ENCODE peak calls at places on chromosome 21, in four cellular contexts. I is HepG2, L is GM12878, H is K562. P is an unnamed sample.

GRCh38 chr21:38267991-38268858 is 11.4 kb downstream of the KCNJ15 start:
- DNase-seq in I (no peak), L (peak), H (no peak), P (no peak)

GRCh38 chr21:27406297-27407009 is 439.6 kb upstream of the ADAMTS5 start:
- DNase-seq in I (no peak), L (no peak), H (no peak), P (no peak)

GRCh38 chr21:28833181-28833580 is 159.5 kb downstream of the LTN1 start:
- DNase-seq in I (no peak), L (no peak), H (no peak), P (no peak)

GRCh38 chr21:38789275-38789674 is 16.5 kb upstream of the ETS2 start:
- DNase-seq in I (no peak), L (no peak), H (no peak), P (no peak)

GRCh38 chr21:28605138-28605537 is 387.5 kb downstream of the LTN1 start:
- DNase-seq in I (no peak), L (no peak), H (no peak), P (no peak)

GRCh38 chr21:29360799-29361765 is 62.4 kb downstream of the BACH1 start:
- DNase-seq in I (no peak), L (no peak), H (no peak), P (no peak)

GRCh38 chr21:46610018-46610701 is 5.3 kb upstream of the S100B start:
- DNase-seq in I (no peak), L (no peak), H (no peak), P (no peak)

GRCh38 chr21:26751305-26751704 is 93.9 kb downstream of the ADAMTS1 start:
- DNase-seq in I (no peak), L (no peak), H (no peak), P (no peak)

GRCh38 chr21:39022901-39023693 is 160.2 kb downstream of the PSMG1 start:
- DNase-seq in I (peak), L (no peak), H (peak), P (no peak)

GRCh38 chr21:28893687-28894086 is 99.0 kb downstream of the LTN1 start:
- DNase-seq in I (no peak), L (no peak), H (peak), P (no peak)

GRCh38 chr21:14956826-14957225 is 108.0 kb downstream of the NRIP1 start:
- DNase-seq in I (no peak), L (no peak), H (no peak), P (no peak)

GRCh38 chr21:29164330-29164942 is 34.0 kb downstream of the MAP3K7CL start:
- DNase-seq in I (peak), L (no peak), H (peak), P (peak)

GRCh38 chr21:38759286-38759872 is 46.4 kb upstream of the ETS2 start:
- DNase-seq in I (no peak), L (no peak), H (no peak), P (no peak)

GRCh38 chr21:29332461-29333354 is 34.0 kb downstream of the BACH1 start:
- DNase-seq in I (no peak), L (no peak), H (no peak), P (no peak)

GRCh38 chr21:14713109-14713508 is 167.0 kb upstream of the SAMSN1 start:
- DNase-seq in I (no peak), L (no peak), H (no peak), P (no peak)

GRCh38 chr21:18318156-18318555 is 73.5 kb downstream of the CHODL start:
- DNase-seq in I (no peak), L (no peak), H (no peak), P (no peak)

GRCh38 chr21:35294231-35294898 is 245.3 kb upstream of the RUNX1 start:
- DNase-seq in I (no peak), L (no peak), H (no peak), P (peak)

GRCh38 chr21:35548904-35549615 is 500.0 kb upstream of the RUNX1 start:
- DNase-seq in I (no peak), L (no peak), H (no peak), P (no peak)

GRCh38 chr21:38984982-38985422 is 179.3 kb downstream of the ETS2 start:
- DNase-seq in I (no peak), L (no peak), H (no peak), P (no peak)

GRCh38 chr21:38938343-38938742 is 132.6 kb downstream of the ETS2 start:
- DNase-seq in I (no peak), L (no peak), H (no peak), P (no peak)

GRCh38 chr21:18522181-18522771 is 118.7 kb upstream of the TMPRSS15 start:
- DNase-seq in I (no peak), L (no peak), H (no peak), P (no peak)

GRCh38 chr21:46643379-46644177 is 8.1 kb downstream of the PRMT2 start:
- DNase-seq in I (no peak), L (no peak), H (no peak), P (no peak)

GRCh38 chr21:29376556-29376955 is 77.8 kb downstream of the BACH1 start:
- DNase-seq in I (peak), L (no peak), H (peak), P (peak)

GRCh38 chr21:34535886-34536285 is 23.9 kb upstream of the KCNE1 start:
- DNase-seq in I (no peak), L (no peak), H (no peak), P (no peak)

GRCh38 chr21:9767592-9768375 is 753.6 kb upstream of the TPTE start:
- DNase-seq in I (no peak), L (no peak), H (peak), P (no peak)

GRCh38 chr21:38787461-38788274 is 18.1 kb upstream of the ETS2 start:
- DNase-seq in I (peak), L (no peak), H (peak), P (peak)

GRCh38 chr21:16419188-16419874 is 689.5 kb downstream of the USP25 start:
- DNase-seq in I (peak), L (no peak), H (no peak), P (no peak)

GRCh38 chr21:34884346-34884929 is 164.7 kb downstream of the RUNX1 start:
- DNase-seq in I (no peak), L (no peak), H (no peak), P (no peak)

GRCh38 chr21:34830386-34831140 is 161.8 kb downstream of the CLIC6 start:
- DNase-seq in I (no peak), L (no peak), H (no peak), P (no peak)

GRCh38 chr21:39153373-39153772 is 29.9 kb downstream of the PSMG1 start:
- DNase-seq in I (no peak), L (no peak), H (peak), P (no peak)

DNA sequence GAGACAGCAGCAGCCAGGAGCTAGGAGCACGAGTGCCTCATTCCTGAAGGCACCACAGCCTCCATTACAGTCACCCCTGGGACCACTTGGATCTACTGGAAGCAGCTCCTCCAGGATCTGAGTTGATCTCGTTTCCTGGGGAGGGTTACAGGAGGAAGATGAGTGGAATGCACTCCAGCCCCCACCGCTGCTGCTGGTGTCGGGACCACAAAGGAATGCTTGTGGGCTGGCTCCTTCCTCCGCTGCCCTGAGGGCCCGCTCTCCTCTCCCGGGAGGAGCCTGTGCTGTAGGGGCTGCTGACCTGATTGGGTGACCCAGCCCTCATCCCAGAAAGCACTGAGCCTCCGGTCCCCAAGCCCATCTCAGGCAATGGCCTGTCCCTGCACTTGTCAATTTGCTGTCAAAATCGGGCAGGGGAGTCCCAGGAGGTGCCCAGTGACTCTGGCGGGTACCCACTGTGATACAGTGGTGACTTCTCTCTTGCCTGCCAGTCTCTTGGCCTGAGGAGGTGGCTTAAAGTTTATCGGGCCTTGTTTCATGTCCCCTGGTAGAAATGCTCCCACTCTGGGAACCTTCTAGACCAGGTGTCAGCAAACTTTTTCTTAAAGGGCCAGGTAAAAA is 23.1 kb downstream of the IL10RB start:
- DNase-seq in I (no peak), L (no peak), H (no peak), P (no peak)
- H2AFZ ChIP-seq in I (no peak), L (no peak), H (no peak), P (no peak)

DNA sequence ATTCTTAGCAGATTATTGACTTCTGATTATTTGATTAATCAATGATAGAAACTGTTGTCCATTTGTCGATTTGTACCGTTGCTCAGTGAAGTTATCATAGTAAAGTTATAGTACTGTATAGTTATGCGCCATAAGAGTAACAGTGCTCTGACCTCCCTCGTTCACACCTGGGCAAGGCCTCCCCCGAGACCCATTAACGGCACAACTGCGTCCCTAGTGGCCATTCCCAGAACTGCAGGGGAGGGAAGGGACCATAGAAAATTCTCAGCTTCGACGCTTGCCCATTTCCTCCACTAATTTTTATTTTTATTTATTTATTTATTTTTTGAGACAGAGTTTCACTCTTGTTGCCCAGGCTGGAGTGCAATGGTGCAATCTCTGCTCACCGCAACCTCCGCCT is 334.4 kb downstream of the DSCAM start:
- DNase-seq in I (no peak), L (no peak), H (peak), P (no peak)
- TF ChIP-seq ZBTB33 in I (no peak), L (no peak), H (no peak), P (no peak)

GRCh38 chr21:43957629-43958362 is 54.3 kb upstream of the TRAPPC10 start:
- DNase-seq in I (no peak), L (peak), H (no peak), P (no peak)

GRCh38 chr21:43956019-43956666 is 56.0 kb upstream of the TRAPPC10 start:
- DNase-seq in I (no peak), L (no peak), H (no peak), P (no peak)

GRCh38 chr21:43957128-43957571 is 55.0 kb upstream of the TRAPPC10 start:
- DNase-seq in I (no peak), L (no peak), H (no peak), P (no peak)

GRCh38 chr21:43954896-43955295 is 57.2 kb upstream of the TRAPPC10 start:
- DNase-seq in I (no peak), L (no peak), H (no peak), P (no peak)

DNA sequence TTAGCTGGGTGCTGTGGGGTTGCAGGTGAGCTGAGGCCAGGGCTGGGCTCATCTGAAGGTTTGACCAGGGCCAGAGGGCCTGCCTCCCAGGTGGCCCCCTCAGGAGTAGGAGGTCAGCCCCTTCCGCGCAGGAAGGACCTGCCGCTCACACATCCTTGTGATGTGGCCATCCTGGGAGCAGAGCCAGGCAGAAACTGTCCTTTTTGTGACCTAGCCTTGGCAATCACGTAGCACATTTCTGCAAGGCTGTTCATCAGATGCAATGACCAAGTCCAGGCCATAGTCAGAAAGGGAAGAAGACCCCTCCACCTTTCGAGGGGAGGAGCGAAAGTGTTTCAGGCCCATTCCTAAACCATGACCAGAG is 55.5 kb upstream of the TRAPPC10 start:
- DNase-seq in I (no peak), L (no peak), H (no peak), P (no peak)
- TF ChIP-seq ATF3 in I (no peak), L (no peak), H (no peak), P (no peak)

GRCh38 chr21:36915014-36915700 is 51.3 kb downstream of the HLCS start:
- DNase-seq in I (no peak), L (no peak), H (no peak), P (no peak)

GRCh38 chr21:36914244-36915013 is 52.0 kb downstream of the HLCS start:
- DNase-seq in I (no peak), L (no peak), H (no peak), P (no peak)

GRCh38 chr21:36910581-36911307 is 55.7 kb downstream of the HLCS start:
- DNase-seq in I (no peak), L (no peak), H (no peak), P (no peak)

GRCh38 chr21:36915701-36916075 is 50.8 kb downstream of the HLCS start:
- DNase-seq in I (no peak), L (no peak), H (no peak), P (no peak)

DNA sequence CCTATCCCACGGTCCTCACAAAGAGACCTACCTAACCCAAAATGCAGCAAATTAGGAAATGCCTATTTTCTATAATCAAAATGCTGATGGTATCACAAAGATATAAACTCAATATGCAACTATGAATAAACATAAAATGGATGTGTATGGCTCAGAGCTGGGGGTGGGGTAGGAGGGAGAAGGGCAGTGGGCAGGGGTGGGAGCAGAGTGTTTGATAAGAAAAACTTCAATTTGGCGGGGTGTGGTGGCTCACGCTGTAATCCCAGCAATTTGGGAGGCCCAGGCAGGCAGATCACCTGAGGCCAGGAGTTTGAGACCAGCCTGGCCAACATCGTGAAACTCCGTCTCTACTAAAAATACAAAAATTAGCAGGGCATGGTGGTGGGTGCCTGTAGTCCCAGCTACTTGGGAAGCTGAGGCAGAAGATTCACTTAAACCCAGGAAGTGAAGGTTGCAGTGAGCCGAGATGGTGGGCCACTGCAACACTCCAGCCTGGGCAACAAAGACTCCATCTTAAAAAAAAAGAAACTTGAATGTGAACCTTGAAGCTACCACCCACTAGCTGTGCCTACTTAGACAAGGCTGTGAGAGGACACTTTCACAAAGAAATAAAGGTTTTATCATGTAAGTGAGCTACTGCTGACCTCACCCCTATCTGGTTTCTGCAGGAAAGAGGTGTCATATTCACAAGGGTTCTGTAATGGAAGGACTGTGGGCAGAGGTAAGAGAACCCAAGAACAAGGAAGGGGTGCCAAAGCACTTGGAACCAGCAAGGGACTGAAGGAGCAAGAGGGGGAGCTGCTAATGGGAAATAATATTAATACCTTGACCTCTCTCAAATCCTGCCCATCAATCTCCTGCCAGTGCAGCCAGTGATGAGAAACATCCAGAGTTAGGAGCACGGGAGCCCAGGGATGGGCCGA is 53.0 kb downstream of the HLCS start:
- DNase-seq in I (no peak), L (no peak), H (no peak), P (no peak)
- H2AFZ ChIP-seq in I (no peak), L (no peak), H (no peak), P (no peak)

GRCh38 chr21:33109574-33110339 is 39.8 kb downstream of the OLIG1 start:
- DNase-seq in I (no peak), L (no peak), H (no peak), P (no peak)
- TF ChIP-seq ZBTB33 in I (no peak), L (no peak), H (no peak), P (no peak)

GRCh38 chr21:44736291-44737004 is 25.1 kb upstream of the TSPEAR start:
- DNase-seq in I (peak), L (no peak), H (no peak), P (no peak)
- TF ChIP-seq ATF3 in I (no peak), L (no peak), H (no peak), P (no peak)

DNA sequence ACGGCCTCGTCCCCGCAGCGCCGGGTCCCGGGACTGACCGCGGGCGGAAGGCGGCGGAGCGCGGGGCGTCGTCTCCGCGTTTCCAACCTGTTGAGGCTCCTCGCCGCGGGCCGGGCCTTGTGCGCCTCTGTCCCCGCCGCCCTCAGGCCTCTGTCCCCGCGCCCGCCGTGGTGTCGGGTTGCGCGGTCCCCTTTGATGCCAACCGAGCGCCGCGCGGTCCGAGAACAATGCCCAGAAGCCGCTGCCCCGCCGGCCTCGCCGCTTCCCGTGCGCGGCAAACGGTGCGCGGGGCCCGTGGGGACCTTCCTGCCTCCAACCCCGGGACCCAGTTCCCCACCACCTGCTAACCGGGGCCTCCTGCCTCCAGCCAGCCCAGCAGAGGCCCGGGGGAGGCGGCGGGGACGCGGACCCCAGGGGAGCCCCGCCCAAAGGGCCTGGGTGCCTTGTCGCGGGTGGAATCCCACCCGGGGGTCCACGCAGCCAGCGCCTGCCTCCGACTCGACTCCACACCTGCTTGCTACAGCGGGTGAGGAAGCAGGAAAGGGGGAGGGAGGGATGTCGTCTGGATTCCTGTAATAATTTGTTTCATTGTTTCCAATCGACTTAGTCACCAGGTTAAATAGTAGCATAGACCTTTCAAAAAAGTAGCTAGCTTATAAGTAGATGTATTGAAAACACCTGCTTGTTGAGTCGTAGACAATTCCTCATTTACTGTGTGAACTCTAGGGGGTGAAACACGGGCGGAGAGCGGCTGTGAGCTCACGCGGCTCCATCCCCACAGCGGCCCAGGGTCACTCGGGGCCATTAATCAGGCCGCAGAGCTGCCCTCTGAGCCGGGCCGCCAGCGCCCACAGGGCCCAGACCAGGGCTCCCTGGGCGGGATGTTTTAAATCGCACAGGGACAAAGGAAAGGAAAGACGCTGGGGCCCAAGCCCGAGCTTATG is 1.1 kb downstream of the COL18A1 start:
- DNase-seq in I (peak), L (no peak), H (peak), P (no peak)
- H2AFZ ChIP-seq in I (no peak), L (no peak), H (peak), P (no peak)

GRCh38 chr21:21715286-21715969 is 717.2 kb downstream of the NCAM2 start:
- DNase-seq in I (no peak), L (no peak), H (no peak), P (no peak)

GRCh38 chr21:21712761-21713558 is 714.8 kb downstream of the NCAM2 start:
- DNase-seq in I (no peak), L (no peak), H (no peak), P (no peak)

GRCh38 chr21:21714396-21714795 is 716.2 kb downstream of the NCAM2 start:
- DNase-seq in I (no peak), L (no peak), H (no peak), P (no peak)
- TF ChIP-seq ZBTB33 in I (no peak), L (no peak), H (no peak), P (no peak)

DNA sequence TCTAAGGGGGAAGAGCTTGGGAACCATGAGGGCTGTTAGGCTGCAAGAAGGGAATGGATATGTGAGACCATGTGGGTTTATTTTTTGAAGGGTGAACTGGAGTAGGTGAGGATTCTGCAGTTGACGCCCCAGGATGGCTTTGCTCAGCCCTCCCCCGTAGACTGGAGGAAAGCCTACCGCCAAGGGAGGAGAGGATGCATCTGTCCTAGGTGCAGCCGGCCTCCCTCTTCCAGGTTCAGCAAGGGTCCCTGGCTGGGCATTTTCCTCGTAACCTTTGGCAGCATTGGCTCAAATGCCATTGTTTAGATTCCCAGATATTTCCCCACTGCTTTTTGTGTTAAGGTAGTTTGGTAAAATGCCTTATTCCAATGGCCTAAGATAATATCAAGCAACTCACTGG is 16.6 kb downstream of the TFF3 start:
- DNase-seq in I (no peak), L (no peak), H (no peak), P (no peak)
- TF ChIP-seq ATF3 in I (no peak), L (no peak), H (no peak), P (no peak)

P was measured in HCT116.